ENCODE peak calls at places on chromosomes 2 and 18, in nine cellular contexts. A is HFF-Myc, I is fibroblast of lung, R is uterus, Q is endodermal cell, B is kidney epithelial cell, G is OCI-LY7, N is GM12865, L is IMR-90. T is an unnamed sample.
A peak's percentile ranks its signal among the peaks of the same experiment; 100 is the strongest.

GRCh38 chr18:77765468-77765867 is 515.8 kb downstream of the GALR1 start:
- DNase-seq in A (no peak), B (no peak), R (no peak), I (peak; percentile 0), N (no peak), G (no peak), Q (peak; percentile 85), L (no peak), T (peak; percentile 24)

GRCh38 chr18:13025233-13025632 is 34.1 kb downstream of the CEP192 start:
- DNase-seq in G (no peak), R (no peak), I (no peak), B (no peak), N (no peak), A (no peak), L (no peak), Q (no peak), T (no peak)

GRCh38 chr2:198127627-198128026 is 323.2 kb downstream of the PLCL1 start:
- DNase-seq in I (peak; percentile 60), B (peak; percentile 31), A (peak; percentile 20), L (peak; percentile 71), R (peak; percentile 21), G (peak; percentile 53), Q (peak; percentile 68), N (peak; percentile 78), T (peak; percentile 62)

GRCh38 chr2:196528486-196529223 is 110.9 kb upstream of the CCDC150 start:
- DNase-seq in N (no peak), B (no peak), L (no peak), Q (no peak), A (no peak), G (no peak), R (no peak), I (no peak), T (no peak)

GRCh38 chr2:224638338-224638823 is 53.2 kb upstream of the CUL3 start:
- DNase-seq in Q (no peak), B (no peak), N (peak; percentile 74), R (no peak), I (peak; percentile 29), A (no peak), G (peak; percentile 77), L (no peak), T (no peak)

GRCh38 chr2:27122791-27123190 is 824 bp upstream of the ABHD1 start:
- DNase-seq in I (no peak), R (no peak), L (no peak), G (no peak), A (no peak), Q (no peak), B (no peak), N (no peak), T (no peak)

GRCh38 chr18:58993260-58993659 is 128.6 kb downstream of the ZNF532 start:
- DNase-seq in R (no peak), B (peak; percentile 49), L (peak; percentile 90), A (peak; percentile 72), N (no peak), Q (no peak), G (no peak), I (peak; percentile 93), T (no peak)

GRCh38 chr2:238100049-238100820 is at the start of gene ESPNL:
- DNase-seq in Q (peak; percentile 54), N (no peak), B (no peak), G (no peak), A (no peak), L (no peak), R (no peak), I (no peak), T (no peak)

GRCh38 chr18:2954869-2955645 is 57.9 kb downstream of the LPIN2 start:
- DNase-seq in B (no peak), R (no peak), A (no peak), I (no peak), G (no peak), N (no peak), Q (no peak), L (no peak), T (no peak)

GRCh38 chr18:49490246-49490762 is 3.3 kb upstream of the C18orf32 start:
- DNase-seq in Q (no peak), R (no peak), A (no peak), B (no peak), L (no peak), G (no peak), I (peak; percentile 42), N (no peak), T (no peak)

GRCh38 chr2:135799738-135800137 is 37.2 kb downstream of the LCT start:
- DNase-seq in I (no peak), B (no peak), Q (no peak), N (no peak), L (no peak), A (no peak), R (no peak), G (no peak), T (no peak)

GRCh38 chr18:13831864-13832508 is 8.0 kb downstream of the MC5R start:
- DNase-seq in Q (peak; percentile 61), I (no peak), B (no peak), G (no peak), A (no peak), N (peak; percentile 26), L (no peak), R (no peak), T (no peak)

GRCh38 chr2:192195548-192196418 is 1.1 kb upstream of the TMEFF2 start:
- DNase-seq in B (no peak), N (no peak), G (no peak), R (peak; percentile 11), L (peak; percentile 15), A (no peak), I (peak; percentile 25), Q (peak; percentile 87), T (no peak)

GRCh38 chr18:74546751-74547530 is 12.6 kb downstream of the CNDP1 start:
- DNase-seq in L (peak; percentile 29), B (no peak), N (peak; percentile 14), G (no peak), R (peak; percentile 22), A (peak; percentile 25), Q (no peak), I (peak; percentile 19), T (no peak)

GRCh38 chr2:96876036-96876810 is 6.3 kb upstream of the SEMA4C start:
- DNase-seq in G (no peak), I (peak; percentile 47), A (no peak), N (no peak), L (peak; percentile 62), R (no peak), Q (peak; percentile 73), B (no peak), T (no peak)

GRCh38 chr18:14914126-14914525 is 166.2 kb downstream of the ANKRD30B start:
- DNase-seq in L (no peak), A (no peak), R (no peak), G (no peak), Q (no peak), B (no peak), N (no peak), I (no peak), T (no peak)

DNA sequence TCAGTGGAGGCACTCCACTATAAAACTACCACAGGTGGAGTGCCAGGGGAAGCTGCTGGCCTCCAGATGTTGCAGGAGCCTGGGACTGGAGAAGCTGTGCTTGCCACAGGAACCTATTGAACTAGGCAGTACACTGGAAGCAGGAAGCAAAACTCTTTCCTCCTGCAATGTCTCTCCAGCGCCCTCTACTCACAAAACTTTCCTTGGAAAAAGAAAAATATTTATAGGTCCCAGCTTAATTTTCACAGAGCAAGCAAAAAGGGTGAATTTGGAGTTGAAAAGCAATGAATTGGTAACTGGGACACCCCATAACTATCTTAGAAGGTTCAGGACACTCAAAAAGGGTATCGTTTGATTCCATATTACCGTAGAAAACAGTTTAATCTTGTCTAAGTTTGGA is 33.2 kb upstream of the REEP1 start:
- DNase-seq in I (no peak), B (no peak), R (no peak), L (no peak), G (no peak), N (no peak), A (no peak), Q (no peak), T (no peak)
- H3K4me3 ChIP-seq in I (no peak overlapping the region), B (no peak overlapping the region), R (no peak overlapping the region), L (no peak overlapping the region), G (no peak overlapping the region), N (no peak overlapping the region), A (no peak overlapping the region), Q (no peak overlapping the region), T (no peak overlapping the region)

DNA sequence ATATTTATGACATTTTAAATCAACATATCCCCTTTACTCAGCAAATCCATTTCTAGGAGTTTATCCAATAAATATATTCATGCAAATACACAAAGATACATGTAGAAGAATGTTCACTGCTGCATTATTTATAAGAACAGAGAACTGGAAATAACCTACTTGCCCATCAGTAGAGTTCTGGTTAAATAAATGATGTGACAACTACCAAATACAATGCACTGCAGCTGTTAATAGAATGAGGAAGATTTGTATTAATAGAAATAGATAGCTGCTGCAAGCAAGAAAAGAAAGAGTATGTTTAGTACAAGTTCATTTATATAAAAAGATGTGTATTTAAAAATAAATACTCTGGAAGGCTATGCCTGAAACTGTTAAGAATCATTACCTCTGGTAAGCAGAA is 49.3 kb upstream of the CSRNP3 start:
- DNase-seq in B (no peak), R (no peak), A (no peak), N (no peak), I (no peak), G (no peak), Q (no peak), L (no peak), T (no peak)
- H3K4me3 ChIP-seq in B (no peak overlapping the region), R (no peak overlapping the region), A (no peak overlapping the region), N (no peak overlapping the region), I (no peak overlapping the region), G (no peak overlapping the region), Q (no peak overlapping the region), L (no peak overlapping the region), T (no peak overlapping the region)

DNA sequence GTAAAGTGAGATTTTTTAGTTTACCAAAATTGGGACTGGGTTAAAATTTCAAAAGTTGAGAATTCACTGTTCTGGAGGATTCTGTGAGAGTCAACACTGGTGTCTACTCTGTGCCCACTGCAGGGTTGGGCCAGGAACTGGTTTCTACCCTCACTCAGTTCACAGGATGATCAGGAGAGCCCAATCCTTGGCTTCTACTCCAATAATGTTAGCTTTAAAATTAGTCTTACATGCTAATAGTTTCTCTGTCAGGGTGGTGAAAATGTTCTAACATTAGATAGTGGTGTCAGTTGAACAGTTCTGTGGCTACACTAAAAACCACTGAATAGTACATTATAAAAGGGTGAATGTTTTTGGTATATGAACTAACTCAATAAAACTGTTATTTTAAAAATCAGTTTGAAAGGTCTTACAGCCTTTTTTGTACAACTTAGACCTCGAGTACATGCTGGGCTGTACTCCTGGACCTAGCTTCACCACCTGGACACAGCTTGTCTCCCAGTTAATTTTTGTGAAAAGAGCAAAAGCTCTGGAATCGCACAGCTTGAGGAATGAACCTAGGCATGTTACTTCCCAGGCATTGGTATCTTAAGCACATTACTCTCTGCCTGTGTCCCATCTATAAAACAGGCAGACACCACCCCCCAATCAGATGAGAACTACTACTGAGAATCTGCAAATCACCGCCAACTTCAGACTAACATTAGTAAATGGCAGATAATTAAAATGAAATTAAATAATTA is 44.4 kb downstream of the ACVR1 start:
- DNase-seq in A (no peak), B (no peak), G (no peak), N (no peak), L (no peak), R (no peak), I (peak; percentile 63), Q (no peak), T (no peak)
- H3K4me3 ChIP-seq in A (no peak overlapping the region), B (no peak overlapping the region), G (no peak overlapping the region), N (no peak overlapping the region), L (no peak overlapping the region), R (no peak overlapping the region), I (no peak overlapping the region), Q (no peak overlapping the region), T (no peak overlapping the region)

GRCh38 chr2:189178007-189178406 is 1.6 kb downstream of the COL5A2 start:
- DNase-seq in B (no peak), G (no peak), A (no peak), Q (no peak), R (no peak), I (no peak), L (peak; percentile 51), N (no peak), T (no peak)
- H3K4me3 ChIP-seq in B (peak overlapping the region; percentile 58), G (no peak overlapping the region), A (peak overlapping the region; percentile 75), Q (peak overlapping the region; percentile 96), R (peak overlapping the region; percentile 71), I (peak overlapping the region; percentile 83), L (peak overlapping the region; percentile 96), N (no peak overlapping the region), T (no peak overlapping the region)

T was measured in Jurkat, Clone E6-1.